ENCODE peak calls at places on chromosomes 2 and 18, in four cellular contexts. F, Z, X and J are unnamed samples.

GRCh38 chr2:237701033-237701858 is 73.9 kb downstream of the LRRFIP1 start:
- DNase-seq in X (no peak), Z (no peak), F (no peak), J (no peak)

GRCh38 chr18:24672165-24672950 is 211.9 kb downstream of the HRH4 start:
- DNase-seq in Z (no peak), X (no peak), F (no peak), J (no peak)

GRCh38 chr2:196503398-196503797 is 136.1 kb upstream of the CCDC150 start:
- DNase-seq in X (no peak), F (no peak), Z (no peak), J (no peak)

GRCh38 chr2:150609831-150610582 is 122.5 kb upstream of the RND3 start:
- DNase-seq in Z (no peak), X (no peak), F (no peak), J (no peak)

GRCh38 chr2:178076130-178076529 is 3.6 kb upstream of the PDE11A start:
- DNase-seq in Z (no peak), X (no peak), F (no peak), J (no peak)

GRCh38 chr2:20604957-20605381 is 45.9 kb downstream of the HS1BP3 start:
- DNase-seq in X (peak; percentile 68), F (peak; percentile 76), Z (peak; percentile 74), J (peak; percentile 26)

GRCh38 chr2:161843936-161844335 is 219.7 kb downstream of the SLC4A10 start:
- DNase-seq in F (no peak), Z (no peak), X (no peak), J (no peak)

GRCh38 chr2:54479422-54479821 is 23.3 kb downstream of the SPTBN1 start:
- DNase-seq in Z (peak; percentile 22), F (no peak), X (no peak), J (no peak)

GRCh38 chr2:202375006-202375610 is 1.0 kb upstream of the BMPR2 start:
- DNase-seq in Z (peak; percentile 86), X (peak; percentile 79), F (peak; percentile 69), J (peak; percentile 86)

GRCh38 chr2:172442072-172442895 is 14.9 kb downstream of the ITGA6 start:
- DNase-seq in Z (peak; percentile 69), F (peak; percentile 52), X (no peak), J (no peak)

GRCh38 chr2:65489269-65489668 is 56.9 kb upstream of the SPRED2 start:
- DNase-seq in F (no peak), Z (no peak), X (no peak), J (no peak)

GRCh38 chr2:65491381-65491903 is 59.0 kb upstream of the SPRED2 start:
- DNase-seq in F (no peak), X (no peak), Z (peak; percentile 24), J (no peak)

GRCh38 chr2:65488527-65488926 is 56.1 kb upstream of the SPRED2 start:
- DNase-seq in X (no peak), F (no peak), Z (no peak), J (no peak)

GRCh38 chr2:65487404-65487803 is 55.0 kb upstream of the SPRED2 start:
- DNase-seq in Z (no peak), X (no peak), F (no peak), J (no peak)

GRCh38 chr2:65490222-65490621 is 57.8 kb upstream of the SPRED2 start:
- DNase-seq in X (no peak), Z (no peak), F (no peak), J (no peak)
- H3K9me3 ChIP-seq in X (no peaks in the 10 kb centered on the region), Z (no peaks in the 10 kb centered on the region), F (no peaks in the 10 kb centered on the region), J (no peaks in the 10 kb centered on the region)

DNA sequence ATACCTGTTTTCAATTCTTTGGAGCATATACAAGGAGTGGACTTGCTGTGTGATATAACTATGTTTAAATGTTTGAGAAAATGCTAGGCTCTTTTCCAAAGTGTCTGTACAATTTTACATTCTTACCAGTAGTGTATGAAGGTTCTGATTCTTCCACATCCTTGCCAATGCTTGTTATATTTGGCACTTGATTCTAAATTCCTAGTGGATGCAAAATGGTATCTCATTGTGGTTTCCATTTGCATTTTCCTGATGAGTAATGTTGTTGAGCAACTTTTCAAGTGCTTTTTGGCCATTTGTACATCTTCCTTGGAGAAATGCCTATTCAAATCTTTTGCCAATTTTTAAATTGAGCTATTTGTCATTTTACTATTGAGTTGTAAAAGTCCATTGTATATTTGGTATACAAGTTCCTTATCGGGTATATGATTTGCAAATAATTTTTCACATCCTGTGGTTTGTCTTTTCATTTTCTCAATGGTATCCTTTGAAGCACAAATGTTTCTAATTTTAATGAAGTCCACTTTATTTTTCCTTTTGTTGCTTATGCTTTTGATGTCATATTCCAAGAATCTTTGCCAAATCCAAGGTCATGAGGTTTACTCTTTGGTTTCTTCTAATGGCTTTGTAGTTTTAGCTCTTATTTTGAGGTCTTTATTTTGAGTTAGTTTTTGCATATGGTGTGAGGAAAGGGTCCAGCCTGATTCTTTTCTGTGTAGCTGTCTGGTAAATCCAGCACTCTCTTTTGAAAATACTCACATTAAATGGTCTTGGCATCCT is 33.2 kb upstream of the CWC22 start:
- DNase-seq in X (no peak), Z (no peak), F (no peak), J (no peak)
- H3K27ac ChIP-seq in X (no peak overlapping the region), Z (no peak overlapping the region), F (no peak overlapping the region), J (no peak overlapping the region)

DNA sequence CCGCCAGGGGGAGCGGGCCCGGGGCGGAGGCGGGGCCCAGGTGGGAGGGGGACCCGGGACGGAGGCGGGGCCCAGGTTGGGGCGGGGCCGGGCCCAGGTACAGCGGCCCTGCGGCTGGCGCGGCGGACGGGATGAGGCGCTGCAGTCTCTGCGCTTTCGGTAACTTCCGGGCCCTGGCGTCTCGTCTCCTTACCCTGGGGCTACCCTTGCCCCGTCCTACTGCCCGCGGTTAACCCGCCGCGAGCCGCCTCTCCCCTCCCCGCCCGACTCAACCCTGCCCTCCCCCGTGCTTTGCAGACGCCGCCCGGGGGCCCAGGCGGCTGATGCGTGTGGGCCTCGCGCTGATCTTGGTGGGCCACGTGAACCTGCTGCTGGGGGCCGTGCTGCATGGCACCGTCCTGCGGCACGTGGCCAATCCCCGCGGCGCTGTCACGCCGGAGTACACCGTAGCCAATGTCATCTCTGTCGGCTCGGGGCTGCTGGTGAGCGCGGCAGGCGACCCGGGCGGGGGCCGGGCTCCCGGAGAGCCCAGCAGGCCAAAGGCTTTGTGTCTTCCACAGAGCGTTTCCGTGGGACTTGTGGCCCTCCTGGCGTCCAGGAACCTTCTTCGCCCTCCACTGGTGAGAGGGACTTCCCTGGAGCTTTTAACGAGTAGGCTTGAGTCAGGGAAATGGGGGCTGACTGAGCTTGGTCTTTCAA is at the start of gene KRTCAP3:
- DNase-seq in X (peak; percentile 58), Z (no peak), F (no peak), J (no peak)
- H3K4me3 ChIP-seq in X (peak within 1 kb of the TSS; percentile 32), Z (no peak within 1 kb of the TSS), F (no peak within 1 kb of the TSS), J (no peak within 1 kb of the TSS)

GRCh38 chr2:158539176-158539895 is 82.6 kb downstream of the PKP4 start:
- DNase-seq in F (no peak), Z (peak; percentile 92), X (no peak), J (no peak)

GRCh38 chr2:158546412-158547144 is 89.8 kb downstream of the PKP4 start:
- DNase-seq in F (no peak), X (no peak), Z (no peak), J (no peak)

GRCh38 chr2:158543957-158544356 is 87.2 kb downstream of the PKP4 start:
- DNase-seq in F (no peak), Z (peak; percentile 30), X (no peak), J (no peak)

GRCh38 chr2:158544998-158545397 is 88.2 kb downstream of the PKP4 start:
- DNase-seq in Z (no peak), F (no peak), X (no peak), J (no peak)

DNA sequence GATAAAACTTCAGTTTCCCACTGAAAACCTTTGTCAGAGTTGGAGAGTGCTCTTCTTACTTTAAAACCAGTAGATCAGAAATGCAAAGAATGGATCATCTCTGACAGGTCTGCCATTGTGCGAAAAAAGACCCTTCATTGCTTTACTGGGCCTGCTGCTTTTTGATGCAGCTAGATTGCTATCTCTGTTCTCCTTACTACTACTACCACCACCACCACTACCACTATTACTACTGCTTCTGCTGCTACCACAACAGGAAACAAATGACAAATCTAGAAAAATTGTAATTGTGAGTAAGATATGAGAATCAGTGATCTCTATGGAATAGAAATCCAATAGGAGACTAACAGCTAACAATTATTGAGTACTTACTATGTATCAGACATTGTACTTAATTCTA is 85.8 kb downstream of the PKP4 start:
- DNase-seq in F (no peak), X (no peak), Z (no peak), J (no peak)
- H3K9me3 ChIP-seq in F (no peaks in the 10 kb centered on the region), X (no peaks in the 10 kb centered on the region), Z (no peaks in the 10 kb centered on the region), J (no peaks in the 10 kb centered on the region)

GRCh38 chr2:224584111-224584764 is 925 bp downstream of the CUL3 start:
- DNase-seq in X (no peak), F (peak; percentile 22), Z (peak; percentile 56), J (peak; percentile 24)
- H3K27ac ChIP-seq in X (peak overlapping the region; percentile 92), F (peak overlapping the region; percentile 93), Z (peak overlapping the region; percentile 74), J (no peak overlapping the region)